ENCODE peak calls at places on chromosome 9, in ten cellular contexts. C, J, W, G, K, E, Z, V, N and F are unnamed samples.

GRCh38 chr9:99222416-99223280 is 566 bp downstream of the SEC61B start:
- DNase-seq in N (no peak), J (no peak), C (no peak), E (no peak), K (no peak), Z (peak; percentile 45), G (no peak), W (peak; percentile 22), V (no peak), F (peak; percentile 82)

GRCh38 chr9:73979894-73980264 is 517.3 kb upstream of the RORB start:
- DNase-seq in C (no peak), W (peak; percentile 0), E (no peak), N (no peak), J (no peak), V (no peak), Z (peak; percentile 26), G (no peak), K (no peak), F (no peak)

GRCh38 chr9:96420468-96421219 is 2.5 kb upstream of the ZNF367 start:
- DNase-seq in N (no peak), C (no peak), J (peak; percentile 61), G (no peak), K (no peak), E (peak; percentile 78), V (peak; percentile 71), Z (peak; percentile 73), W (peak; percentile 94), F (no peak)

GRCh38 chr9:19985081-19985480 is 196.2 kb upstream of the SLC24A2 start:
- DNase-seq in K (no peak), E (no peak), W (no peak), C (no peak), V (no peak), G (no peak), Z (no peak), J (no peak), N (no peak), F (no peak)

GRCh38 chr9:71025728-71026127 is 95.7 kb downstream of the TRPM3 start:
- DNase-seq in N (no peak), K (no peak), J (no peak), E (no peak), G (no peak), Z (no peak), C (no peak), V (no peak), W (no peak), F (no peak)

GRCh38 chr9:20732118-20732517 is 48.1 kb downstream of the FOCAD start:
- DNase-seq in W (peak; percentile 68), C (no peak), Z (no peak), V (no peak), N (no peak), K (no peak), E (no peak), J (peak; percentile 69), G (no peak), F (no peak)

GRCh38 chr9:72898784-72899733 is 53.8 kb downstream of the ALDH1A1 start:
- DNase-seq in J (no peak), C (no peak), W (no peak), E (no peak), V (no peak), Z (no peak), K (no peak), N (no peak), G (no peak), F (no peak)

GRCh38 chr9:19934301-19934868 is 145.5 kb upstream of the SLC24A2 start:
- DNase-seq in E (no peak), G (peak; percentile 17), J (no peak), N (no peak), C (no peak), W (peak; percentile 64), V (no peak), Z (no peak), K (no peak), F (peak; percentile 77)

GRCh38 chr9:86508208-86508903 is 154.1 kb upstream of the TUT7 start:
- DNase-seq in V (no peak), J (no peak), N (no peak), Z (no peak), G (no peak), K (no peak), E (no peak), W (no peak), C (no peak), F (no peak)

GRCh38 chr9:12708562-12709298 is 15.5 kb downstream of the TYRP1 start:
- DNase-seq in V (no peak), W (peak; percentile 65), K (no peak), N (no peak), G (no peak), Z (no peak), J (no peak), E (no peak), C (no peak), F (no peak)

GRCh38 chr9:112495614-112496013 is 9.0 kb downstream of the KIAA1958 start:
- DNase-seq in N (no peak), C (no peak), J (no peak), E (no peak), K (no peak), W (peak; percentile 18), Z (no peak), G (no peak), V (no peak), F (no peak)
- H3K4me1 ChIP-seq in N (no peaks in the 10 kb centered on the region), C (no peaks in the 10 kb centered on the region), J (peaks cover 8% of the 10 kb centered on the region), E (no peaks in the 10 kb centered on the region), K (no peaks in the 10 kb centered on the region), W (peaks cover 10% of the 10 kb centered on the region), Z (no peaks in the 10 kb centered on the region), G (no peaks in the 10 kb centered on the region), V (no peaks in the 10 kb centered on the region), F (peaks cover 25% of the 10 kb centered on the region)

GRCh38 chr9:3658964-3659363 is 133.2 kb upstream of the RFX3 start:
- DNase-seq in W (no peak), C (no peak), Z (no peak), G (no peak), J (no peak), V (no peak), K (no peak), E (no peak), N (no peak), F (no peak)

GRCh38 chr9:3659647-3660046 is 133.8 kb upstream of the RFX3 start:
- DNase-seq in G (no peak), N (no peak), K (no peak), V (no peak), Z (no peak), C (no peak), E (no peak), J (no peak), W (no peak), F (no peak)

GRCh38 chr9:3650994-3651622 is 125.3 kb upstream of the RFX3 start:
- DNase-seq in C (no peak), G (no peak), W (no peak), V (no peak), K (no peak), E (no peak), Z (no peak), N (no peak), J (no peak), F (no peak)

DNA sequence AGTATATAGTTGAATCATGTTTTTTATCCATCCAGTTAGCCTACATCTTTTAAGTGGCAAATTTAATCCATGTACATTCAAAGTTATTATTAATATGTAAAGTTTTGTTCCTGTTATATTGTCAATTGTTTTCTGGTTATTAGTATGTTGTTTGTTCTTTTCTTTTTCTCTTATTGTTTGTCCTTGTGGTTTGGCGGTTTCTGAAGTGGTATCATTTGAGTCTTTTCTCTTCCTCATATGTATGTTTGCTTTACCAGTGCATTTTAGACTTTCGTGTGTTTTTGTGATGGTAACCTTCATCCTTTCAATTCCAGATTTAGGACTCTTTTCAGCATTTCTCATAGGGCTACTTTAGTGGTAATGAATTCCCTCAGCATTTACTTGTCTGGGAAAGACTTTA is 130.4 kb upstream of the RFX3 start:
- DNase-seq in C (no peak), Z (no peak), N (no peak), W (no peak), V (no peak), K (no peak), J (no peak), G (no peak), E (no peak), F (no peak)
- TF ChIP-seq CTCF in C (no peak), Z (no peak), N (no peak), W (no peak), V (no peak), K (no peak), J (no peak), G (no peak), E (no peak), F (no peak)

DNA sequence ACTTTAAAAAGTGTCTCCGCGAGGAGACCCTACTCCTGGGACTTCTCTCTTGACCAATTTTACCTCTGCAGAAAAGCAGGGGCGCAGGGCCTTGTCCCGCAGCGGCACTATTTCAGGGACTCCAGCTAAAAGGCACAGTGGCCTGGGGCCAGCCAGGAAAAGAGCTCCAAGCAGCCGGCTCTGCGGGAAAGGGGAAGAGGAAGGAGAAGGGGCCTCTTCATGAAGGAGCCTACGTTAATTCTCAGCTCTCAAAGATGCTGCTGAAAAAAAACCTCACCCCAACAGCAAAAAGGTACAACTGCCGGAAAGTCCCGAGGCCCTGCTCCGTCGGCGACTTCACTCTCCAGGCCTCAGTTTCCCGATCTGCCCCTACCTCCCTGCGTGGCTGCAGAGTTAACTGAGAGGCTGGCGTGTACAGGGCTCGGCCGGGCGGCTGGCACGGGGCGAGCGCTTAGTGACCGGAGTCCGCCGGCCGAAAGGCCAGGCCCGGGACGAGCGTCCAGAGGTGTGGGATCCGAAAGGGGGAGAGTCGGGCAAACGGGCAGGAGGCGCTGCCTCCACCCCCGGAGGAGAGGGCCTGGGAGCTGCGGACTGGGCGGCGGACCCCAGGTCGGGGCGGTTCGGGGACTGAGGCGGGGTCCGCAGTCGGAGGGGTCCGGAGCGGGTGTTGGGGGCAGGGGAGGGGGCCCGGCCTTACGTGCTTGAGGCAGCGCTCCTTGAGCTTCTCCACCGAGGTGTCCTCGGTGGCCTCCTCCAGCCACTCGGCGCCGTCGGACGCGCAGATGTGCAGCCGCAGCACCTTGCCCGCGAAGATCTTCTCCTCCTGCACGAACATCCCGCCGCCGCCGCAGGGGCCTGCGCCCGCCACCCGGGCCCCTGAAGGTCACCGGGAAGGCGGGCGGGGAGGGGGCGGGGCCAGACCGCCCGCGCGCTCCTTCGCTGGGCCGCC is 571 bp downstream of the UBAC1 start:
- DNase-seq in G (no peak), E (no peak), Z (peak; percentile 31), J (no peak), K (no peak), V (no peak), W (peak; percentile 17), C (peak; percentile 14), N (no peak), F (no peak)
- H3K27ac ChIP-seq in G (peak overlapping the region; percentile 95), E (peak overlapping the region; percentile 90), Z (peak overlapping the region; percentile 89), J (peak overlapping the region; percentile 85), K (peak overlapping the region; percentile 66), V (peak overlapping the region; percentile 9), W (peak overlapping the region; percentile 11), C (peak overlapping the region; percentile 45), N (peak overlapping the region; percentile 94), F (peak overlapping the region; percentile 86)

DNA sequence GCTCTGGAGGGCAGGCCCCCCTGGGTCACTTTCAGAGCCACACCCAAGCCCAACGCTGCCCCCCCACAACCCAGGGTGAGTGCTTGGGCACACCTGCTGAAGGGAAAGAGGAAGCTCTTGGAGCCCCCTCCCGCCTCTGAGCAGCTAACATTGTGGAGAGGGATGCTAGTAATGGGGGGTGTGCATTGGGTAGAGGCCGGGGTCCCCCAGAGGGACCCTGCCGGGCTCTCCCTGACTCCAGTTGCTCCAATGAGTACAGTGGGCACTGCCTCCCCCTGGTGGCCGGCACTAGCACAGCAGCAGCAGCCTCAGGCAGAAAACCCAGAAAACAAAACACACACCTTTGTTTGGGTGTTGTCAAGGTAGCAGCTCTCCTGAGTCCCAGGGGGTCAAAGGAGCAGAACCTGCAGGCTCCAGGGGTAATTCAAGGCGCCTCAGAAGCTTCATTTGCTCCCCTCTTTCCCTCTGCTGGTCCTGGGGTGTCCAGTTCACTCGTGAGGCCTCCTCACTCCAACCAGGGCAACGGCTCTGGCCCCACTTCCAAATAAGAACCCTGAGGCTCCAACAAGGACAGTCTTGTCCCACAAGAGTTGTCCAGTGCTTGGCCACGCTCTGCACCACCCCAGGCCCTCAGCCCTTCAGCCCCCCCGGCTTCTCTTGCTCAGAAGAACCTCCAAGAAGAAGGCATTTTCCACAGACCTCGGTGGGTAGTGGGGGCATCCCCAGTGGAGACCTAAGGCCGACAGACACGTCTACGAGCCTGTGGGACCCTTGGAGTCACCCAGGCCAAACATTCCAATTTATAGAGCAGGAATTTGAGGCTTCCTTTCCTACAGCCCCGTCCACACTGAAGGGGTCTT is 16.1 kb downstream of the GBGT1 start:
- DNase-seq in J (peak; percentile 65), Z (peak; percentile 81), N (peak; percentile 82), E (peak; percentile 84), G (peak; percentile 70), V (peak; percentile 77), C (peak; percentile 83), W (peak; percentile 59), K (peak; percentile 77), F (peak; percentile 95)
- H3K4me1 ChIP-seq in J (peaks cover 26% of the 10 kb centered on the region), Z (peaks cover 66% of the 10 kb centered on the region), N (peaks cover 53% of the 10 kb centered on the region), E (peaks cover 3% of the 10 kb centered on the region), G (peaks cover 74% of the 10 kb centered on the region), V (peaks cover 31% of the 10 kb centered on the region), C (peaks cover 47% of the 10 kb centered on the region), W (peaks cover 17% of the 10 kb centered on the region), K (peaks cover 45% of the 10 kb centered on the region), F (peaks cover 25% of the 10 kb centered on the region)